ENCODE peak calls at places on chromosomes 5 and 9, in five cellular contexts. C, H, O, W and F are unnamed samples.

GRCh38 chr9:942805-943580 is 33.5 kb upstream of the DMRT3 start:
- DNase-seq in C (no peak), W (no peak), O (no peak), H (peak), F (no peak)

GRCh38 chr9:89247431-89248370 is 63.3 kb upstream of the CKS2 start:
- DNase-seq in C (no peak), O (no peak), H (peak), W (no peak), F (no peak)

GRCh38 chr9:125434986-125435775 is 173.6 kb downstream of the GAPVD1 start:
- DNase-seq in W (no peak), C (no peak), H (peak), O (no peak), F (no peak)

GRCh38 chr9:130677252-130677651 is 12.9 kb downstream of the PRDM12 start:
- DNase-seq in C (no peak), O (no peak), H (no peak), W (no peak), F (no peak)

GRCh38 chr5:149387081-149387611 is 8.1 kb upstream of the IL17B start:
- DNase-seq in C (no peak), O (no peak), H (no peak), W (peak), F (no peak)

GRCh38 chr9:124880501-124880900 is 18.6 kb downstream of the ARPC5L start:
- DNase-seq in C (no peak), O (no peak), W (no peak), H (peak), F (no peak)

GRCh38 chr5:175517824-175518450 is 39.6 kb downstream of the SFXN1 start:
- DNase-seq in O (no peak), H (no peak), C (peak), W (no peak), F (no peak)

GRCh38 chr9:110897899-110898298 is 140.4 kb downstream of the LPAR1 start:
- DNase-seq in W (peak), C (no peak), O (no peak), H (no peak), F (no peak)

GRCh38 chr5:132838516-132839282 is 8.3 kb upstream of the SHROOM1 start:
- DNase-seq in H (no peak), O (no peak), W (no peak), C (no peak), F (no peak)

GRCh38 chr9:136529516-136530471 is 16.1 kb downstream of the NOTCH1 start:
- DNase-seq in H (no peak), C (no peak), W (no peak), O (no peak), F (no peak)

GRCh38 chr9:133149130-133150015 is 14.3 kb downstream of the GBGT1 start:
- DNase-seq in W (peak), H (peak), C (peak), O (peak), F (peak)

GRCh38 chr9:88721028-88721427 is 186.1 kb downstream of the NXNL2 start:
- DNase-seq in H (no peak), O (no peak), C (no peak), W (peak), F (no peak)

GRCh38 chr9:4837768-4838546 is 45.2 kb downstream of the RCL1 start:
- DNase-seq in O (peak), W (peak), H (no peak), C (no peak), F (no peak)

GRCh38 chr9:122988141-122988540 is 45.3 kb upstream of the GPR21 start:
- DNase-seq in H (no peak), W (no peak), O (no peak), C (no peak), F (no peak)

GRCh38 chr9:109063765-109064164 is 50.5 kb upstream of the CTNNAL1 start:
- DNase-seq in O (no peak), H (no peak), C (no peak), W (peak), F (no peak)

DNA sequence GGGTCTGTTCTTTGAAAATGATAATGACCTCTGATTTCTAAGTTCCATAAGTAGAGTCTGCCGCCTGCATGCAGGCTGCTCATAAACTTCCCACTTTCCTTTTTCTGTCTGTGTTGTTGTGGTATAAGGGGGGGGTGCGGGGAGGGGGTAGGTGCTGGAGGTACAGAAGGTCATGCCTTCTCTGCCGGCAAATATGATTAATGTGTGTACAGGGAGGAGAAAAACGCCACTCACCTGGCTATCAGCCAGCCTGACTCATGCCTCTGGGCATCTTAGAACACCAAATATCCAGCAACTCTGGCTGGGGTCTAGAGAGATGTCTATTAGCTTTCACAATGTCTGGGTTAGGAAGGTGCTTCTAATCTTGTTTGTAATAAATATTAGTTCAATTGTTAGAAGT is 128.3 kb downstream of the EFNA5 start:
- DNase-seq in W (peak), C (no peak), H (no peak), O (peak), F (peak)
- TF ChIP-seq CTCF in W (no peak), C (no peak), H (no peak), O (no peak), F (no peak)

GRCh38 chr5:177025139-177025538 is 2.6 kb downstream of the ZNF346 start:
- DNase-seq in H (no peak), C (no peak), O (no peak), W (peak), F (no peak)

GRCh38 chr5:177020033-177020432 is 2.5 kb upstream of the ZNF346 start:
- DNase-seq in O (no peak), H (no peak), W (no peak), C (no peak), F (no peak)

GRCh38 chr5:177023247-177023703 is 779 bp downstream of the ZNF346 start:
- DNase-seq in H (no peak), O (peak), C (peak), W (peak), F (no peak)

GRCh38 chr5:177024559-177024958 is 2.1 kb downstream of the ZNF346 start:
- DNase-seq in H (no peak), W (no peak), C (no peak), O (no peak), F (no peak)

GRCh38 chr5:177022386-177023246 is at the start of gene ZNF346:
- DNase-seq in H (peak), C (peak), O (peak), W (peak), F (peak)
- TF ChIP-seq CTCF in H (peak), C (peak), O (peak), W (peak), F (peak)

GRCh38 chr5:136559651-136560050 is 194.3 kb upstream of the TRPC7 start:
- DNase-seq in C (no peak), W (no peak), H (no peak), O (no peak), F (no peak)
- TF ChIP-seq CTCF in C (no peak), W (no peak), H (no peak), O (no peak), F (no peak)

GRCh38 chr9:114898741-114899140 is 31.6 kb downstream of the TNFSF8 start:
- DNase-seq in W (no peak), O (no peak), H (no peak), C (peak), F (no peak)
- TF ChIP-seq CTCF in W (no peak), O (no peak), H (no peak), C (no peak), F (no peak)